ENCODE peak calls at places on chromosomes 1 and 21, in seven cellular contexts. O is K562, M is IMR-90, C is transverse colon, T is heart left ventricle, K is upper lobe of left lung, V is NB4. R is an unnamed sample.
A peak's percentile ranks its signal among the peaks of the same experiment; 100 is the strongest.

GRCh38 chr1:76262591-76262990 is 188.0 kb downstream of the ST6GALNAC3 start:
- DNase-seq in K (no peak), M (no peak), O (no peak), V (no peak), C (no peak), T (no peak), R (no peak)

GRCh38 chr1:222043444-222044292 is 301.8 kb upstream of the DUSP10 start:
- DNase-seq in C (no peak), O (no peak), M (peak; percentile 98), V (no peak), K (no peak), T (peak; percentile 44), R (no peak)

GRCh38 chr21:21547368-21547953 is 549.3 kb downstream of the NCAM2 start:
- DNase-seq in M (peak; percentile 9), O (no peak), T (no peak), V (no peak), K (no peak), C (no peak), R (no peak)

GRCh38 chr1:41455479-41456271 is 28.8 kb downstream of the EDN2 start:
- DNase-seq in M (peak; percentile 40), C (peak; percentile 55), T (peak; percentile 90), V (no peak), O (no peak), K (no peak), R (no peak)

GRCh38 chr21:42286416-42286815 is 28.8 kb downstream of the TFF3 start:
- DNase-seq in M (no peak), C (no peak), T (no peak), O (no peak), V (peak; percentile 35), K (no peak), R (no peak)

GRCh38 chr1:201060586-201060985 is 37.1 kb upstream of the KIF21B start:
- DNase-seq in V (no peak), C (no peak), T (no peak), M (no peak), K (no peak), O (no peak), R (no peak)

GRCh38 chr1:116987256-116987555 is 14.4 kb upstream of the CD101 start:
- DNase-seq in T (no peak), M (no peak), C (peak; percentile 66), V (peak; percentile 15), K (peak; percentile 36), O (no peak), R (peak; percentile 70)

GRCh38 chr1:216910081-216910840 is 187.0 kb upstream of the ESRRG start:
- DNase-seq in T (no peak), K (no peak), M (peak; percentile 30), V (no peak), O (no peak), C (no peak), R (no peak)

GRCh38 chr1:8120693-8121260 is 94.7 kb upstream of the ERRFI1 start:
- DNase-seq in O (no peak), K (no peak), V (peak; percentile 26), T (no peak), C (no peak), M (peak; percentile 34), R (peak; percentile 46)

GRCh38 chr1:82625562-82625961 is 824.8 kb downstream of the ADGRL2 start:
- DNase-seq in V (peak; percentile 0), T (no peak), K (no peak), M (no peak), C (no peak), O (no peak), R (no peak)

GRCh38 chr1:189206617-189207016 is 1271.0 kb downstream of the BRINP3 start:
- DNase-seq in M (peak; percentile 50), T (no peak), O (no peak), C (no peak), K (no peak), V (no peak), R (no peak)

GRCh38 chr1:94285026-94285654 is 47.8 kb upstream of the ARHGAP29 start:
- DNase-seq in T (no peak), O (no peak), M (peak; percentile 54), V (no peak), K (no peak), C (no peak), R (no peak)

GRCh38 chr1:6127587-6128163 is 52.4 kb downstream of the CHD5 start:
- DNase-seq in O (peak; percentile 96), M (peak; percentile 23), K (peak; percentile 82), T (peak; percentile 79), C (peak; percentile 77), V (peak; percentile 23), R (peak; percentile 63)

GRCh38 chr1:13687361-13687760 is 12.6 kb upstream of the PRDM2 start:
- DNase-seq in V (no peak), M (no peak), K (no peak), O (no peak), T (no peak), C (no peak), R (no peak)

GRCh38 chr1:76336951-76337371 is 262.4 kb downstream of the ST6GALNAC3 start:
- DNase-seq in K (peak; percentile 55), C (peak; percentile 8), O (no peak), M (peak; percentile 84), T (peak; percentile 87), V (no peak), R (peak; percentile 35)

GRCh38 chr21:33127154-33127893 is 57.4 kb downstream of the OLIG1 start:
- DNase-seq in O (peak; percentile 77), K (peak; percentile 72), V (peak; percentile 82), C (peak; percentile 50), M (peak; percentile 65), T (peak; percentile 68), R (peak; percentile 69)

GRCh38 chr21:34074283-34075098 is 1.1 kb downstream of the MRPS6 start:
- DNase-seq in V (no peak), C (no peak), K (no peak), O (peak; percentile 49), T (no peak), M (no peak), R (no peak)

GRCh38 chr1:86846166-86846647 is 67.7 kb downstream of the SELENOF start:
- DNase-seq in V (peak; percentile 66), M (peak; percentile 91), O (no peak), K (no peak), T (no peak), C (no peak), R (no peak)

GRCh38 chr1:64427879-64428278 is 42.0 kb upstream of the CACHD1 start:
- DNase-seq in C (no peak), V (no peak), T (no peak), M (no peak), K (no peak), O (no peak), R (no peak)
- TF ChIP-seq CTCF in C (no peak), V (no peak), T (no peak), M (no peak), K (no peak), O (no peak), R (no peak)

GRCh38 chr1:173856903-173857302 is 10.9 kb downstream of the GAS5 start:
- DNase-seq in O (no peak), V (no peak), K (no peak), M (peak; percentile 44), T (no peak), C (no peak), R (no peak)
- TF ChIP-seq POLR2A in O (no peak), V (no peak), K (no peak), M (no peak), T (no peak), C (no peak), R (no peak)

GRCh38 chr1:47331875-47332274 is 1.7 kb upstream of the CMPK1 start:
- DNase-seq in M (no peak), K (no peak), C (no peak), O (no peak), V (no peak), T (no peak), R (no peak)

GRCh38 chr1:47332779-47333577 is 612 bp upstream of the CMPK1 start:
- DNase-seq in V (no peak), K (no peak), O (peak; percentile 14), T (no peak), M (no peak), C (no peak), R (no peak)

GRCh38 chr1:47333578-47333921 is at the start of gene CMPK1:
- DNase-seq in C (peak; percentile 86), M (peak; percentile 77), O (peak; percentile 93), K (peak; percentile 86), T (peak; percentile 89), V (peak; percentile 92), R (peak; percentile 86)

GRCh38 chr1:47334765-47335435 is 1.3 kb downstream of the CMPK1 start:
- DNase-seq in V (no peak), C (no peak), T (no peak), K (no peak), O (no peak), M (peak; percentile 69), R (no peak)

DNA sequence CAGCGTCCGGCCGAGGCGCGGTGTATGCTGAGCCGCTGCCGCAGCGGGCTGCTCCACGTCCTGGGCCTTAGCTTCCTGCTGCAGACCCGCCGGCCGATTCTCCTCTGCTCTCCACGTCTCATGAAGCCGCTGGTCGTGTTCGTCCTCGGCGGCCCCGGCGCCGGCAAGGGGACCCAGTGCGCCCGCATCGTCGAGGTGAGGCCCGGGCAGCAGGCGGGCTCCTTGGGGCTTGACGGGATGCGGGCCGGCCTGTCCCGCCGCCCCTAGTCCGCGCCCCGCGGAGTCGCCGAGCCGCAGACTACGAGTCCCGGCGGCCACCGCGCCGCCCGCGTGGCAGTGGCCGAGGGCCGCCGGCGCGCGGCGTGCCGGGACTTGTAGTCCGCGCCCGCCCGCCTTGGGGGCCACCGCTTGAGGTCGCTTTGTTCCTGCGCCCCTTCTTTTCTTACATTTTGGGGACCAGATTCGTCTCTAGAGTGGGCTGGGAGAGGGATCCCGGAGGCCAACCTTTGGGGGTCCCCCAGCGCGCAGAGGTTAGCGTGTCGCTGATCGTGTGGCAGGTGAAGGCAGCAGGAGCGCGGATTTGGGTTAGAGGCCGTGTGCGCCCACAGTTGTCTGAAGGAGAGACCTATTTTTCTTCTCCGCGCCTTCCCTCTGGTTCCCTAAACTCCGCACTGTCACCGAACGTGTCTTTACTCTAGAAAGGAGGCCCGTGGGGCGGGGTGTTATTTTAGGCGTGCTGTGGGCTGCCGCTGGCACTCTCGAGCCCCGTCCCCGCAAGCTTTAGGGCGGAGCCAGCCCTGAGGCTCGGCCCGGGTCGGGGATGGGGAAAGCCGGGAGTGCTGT is 553 bp downstream of the CMPK1 start:
- DNase-seq in O (peak; percentile 93), K (peak; percentile 87), V (peak; percentile 87), C (peak; percentile 87), T (peak; percentile 91), M (peak; percentile 74), R (peak; percentile 74)
- TF ChIP-seq CTCF in O (peak; percentile 51), K (peak; percentile 37), V (no peak), C (no peak), T (no peak), M (peak; percentile 7), R (no peak)

GRCh38 chr1:1578371-1578940 is 3.8 kb upstream of the SSU72 start:
- DNase-seq in C (no peak), M (no peak), O (no peak), K (no peak), T (no peak), V (no peak), R (no peak)

GRCh38 chr1:1569341-1569740 is 5.3 kb downstream of the SSU72 start:
- DNase-seq in C (no peak), O (no peak), T (no peak), M (no peak), V (no peak), K (no peak), R (no peak)

GRCh38 chr1:1574721-1575537 is at the start of gene SSU72:
- DNase-seq in O (peak; percentile 98), C (peak; percentile 94), M (peak; percentile 92), K (peak; percentile 88), V (peak; percentile 94), T (peak; percentile 96), R (peak; percentile 94)

GRCh38 chr1:1577367-1578011 is 2.8 kb upstream of the SSU72 start:
- DNase-seq in C (peak; percentile 25), O (no peak), K (no peak), T (no peak), V (no peak), M (no peak), R (no peak)

GRCh38 chr1:1573843-1574720 is 581 bp downstream of the SSU72 start:
- DNase-seq in K (peak; percentile 45), V (peak; percentile 78), T (peak; percentile 71), C (peak; percentile 65), O (peak; percentile 85), M (peak; percentile 56), R (peak; percentile 53)
- TF ChIP-seq POLR2A in K (no peak), V (no peak), T (no peak), C (no peak), O (no peak), M (no peak), R (no peak)